ENCODE peak calls at places on chromosomes 7 and 10, in nine cellular contexts. F is colonic mucosa; D is brain microvascular endothelial cell; B is GM23338; U is right lobe of liver; A is pancreas; W is astrocyte; J is left ventricle myocardium inferior; L is naive thymus-derived CD4-positive, alpha-beta T cell. P is an unnamed sample.

GRCh38 chr10:103472005-103472404 is 7.0 kb downstream of the CALHM3 start:
- DNase-seq in F (no peak), D (no peak), B (no peak), U (no peak), A (no peak), W (no peak), J (no peak), L (no peak), P (no peak)

GRCh38 chr7:117837841-117838240 is 35.4 kb downstream of the CTTNBP2 start:
- DNase-seq in F (no peak), D (no peak), B (no peak), U (no peak), A (no peak), W (no peak), J (no peak), L (no peak), P (no peak)

GRCh38 chr10:104013489-104013888 is 46.5 kb downstream of the SLK start:
- DNase-seq in F (no peak), D (no peak), B (no peak), U (no peak), A (no peak), W (no peak), J (no peak), L (no peak), P (no peak)

GRCh38 chr7:142357953-142358520 is 100.2 kb upstream of the PRSS58 start:
- DNase-seq in F (peak; percentile 50), D (peak; percentile 38), B (peak; percentile 80), U (no peak), A (no peak), W (peak; percentile 59), J (no peak), L (peak; percentile 43), P (no peak)

GRCh38 chr7:117645456-117646181 is 165.8 kb downstream of the CFTR start:
- DNase-seq in F (no peak), D (peak; percentile 45), B (no peak), U (no peak), A (no peak), W (peak; percentile 89), J (no peak), L (no peak), P (no peak)

GRCh38 chr7:121561717-121562116 is 165.6 kb upstream of the FAM3C start:
- DNase-seq in F (no peak), D (no peak), B (no peak), U (no peak), A (no peak), W (no peak), J (no peak), L (no peak), P (no peak)

GRCh38 chr7:155868955-155869783 is 56.9 kb upstream of the SHH start:
- DNase-seq in F (peak; percentile 15), D (no peak), B (no peak), U (no peak), A (no peak), W (no peak), J (no peak), L (no peak), P (no peak)

GRCh38 chr7:2860627-2861133 is 16.6 kb upstream of the GNA12 start:
- DNase-seq in F (no peak), D (no peak), B (no peak), U (no peak), A (peak; percentile 84), W (peak; percentile 41), J (no peak), L (no peak), P (peak; percentile 67)

GRCh38 chr10:1377756-1378397 is 321.7 kb downstream of the WDR37 start:
- DNase-seq in F (peak; percentile 3), D (no peak), B (no peak), U (no peak), A (no peak), W (no peak), J (no peak), L (no peak), P (no peak)

GRCh38 chr7:16754869-16755317 is 1.3 kb downstream of the TSPAN13 start:
- DNase-seq in F (peak; percentile 52), D (no peak), B (no peak), U (no peak), A (no peak), W (peak; percentile 30), J (no peak), L (no peak), P (no peak)

GRCh38 chr10:73888514-73888913 is 14.2 kb upstream of the CAMK2G start:
- DNase-seq in F (no peak), D (no peak), B (no peak), U (no peak), A (no peak), W (no peak), J (no peak), L (no peak), P (no peak)

GRCh38 chr7:133364959-133365680 is 112.2 kb downstream of the EXOC4 start:
- DNase-seq in F (no peak), D (peak; percentile 60), B (no peak), U (no peak), A (no peak), W (peak; percentile 72), J (no peak), L (no peak), P (no peak)

GRCh38 chr10:74418285-74418872 is 267.4 kb downstream of the ADK start:
- DNase-seq in F (no peak), D (no peak), B (peak; percentile 53), U (no peak), A (peak; percentile 45), W (peak; percentile 5), J (no peak), L (no peak), P (no peak)

GRCh38 chr7:42319631-42320030 is 82.6 kb upstream of the GLI3 start:
- DNase-seq in F (no peak), D (no peak), B (no peak), U (no peak), A (no peak), W (no peak), J (no peak), L (no peak), P (no peak)

GRCh38 chr7:27607210-27607606 is 55.5 kb downstream of the HIBADH start:
- DNase-seq in F (no peak), D (no peak), B (no peak), U (no peak), A (no peak), W (no peak), J (no peak), L (no peak), P (no peak)

GRCh38 chr10:1100691-1101368 is 44.6 kb downstream of the WDR37 start:
- DNase-seq in F (no peak), D (no peak), B (peak; percentile 71), U (no peak), A (no peak), W (no peak), J (no peak), L (no peak), P (no peak)

GRCh38 chr10:74683067-74683466 is 143.3 kb upstream of the KAT6B start:
- DNase-seq in F (no peak), D (no peak), B (no peak), U (no peak), A (no peak), W (no peak), J (no peak), L (no peak), P (no peak)

GRCh38 chr7:26865094-26865388 is 651 bp upstream of the SKAP2 start:
- DNase-seq in F (no peak), D (no peak), B (peak; percentile 80), U (no peak), A (no peak), W (no peak), J (peak; percentile 47), L (no peak), P (peak; percentile 86)

DNA sequence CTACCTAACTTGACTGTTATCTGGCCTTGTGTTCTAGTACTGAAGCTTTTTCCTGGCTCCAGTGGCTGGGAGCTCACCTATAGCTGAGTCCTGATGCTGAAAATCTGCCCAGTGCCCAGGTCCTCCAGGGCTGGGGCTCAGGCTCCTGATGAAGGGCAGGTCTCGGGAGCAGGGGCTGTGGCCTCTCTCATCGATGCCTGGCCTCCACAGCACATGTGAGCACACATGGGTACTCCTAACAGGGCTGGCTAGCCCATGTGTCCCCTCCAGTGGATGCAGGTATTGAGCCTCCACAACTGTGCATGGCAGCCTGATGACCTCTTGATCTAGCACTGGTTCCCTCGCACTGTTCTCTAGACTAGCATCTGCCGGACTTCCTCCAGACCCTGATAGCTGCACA is 34.9 kb downstream of the PLAC9 start:
- DNase-seq in F (no peak), D (no peak), B (no peak), U (no peak), A (no peak), W (no peak), J (no peak), L (no peak), P (peak; percentile 44)
- H3K36me3 ChIP-seq in F (peaks cover 10% of the 10 kb centered on the region), D (peaks cover 87% of the 10 kb centered on the region), B (no peaks in the 10 kb centered on the region), U (peaks cover 52% of the 10 kb centered on the region), A (peaks cover 4% of the 10 kb centered on the region), W (peaks cover 17% of the 10 kb centered on the region), J (peaks cover 83% of the 10 kb centered on the region), L (peaks cover 23% of the 10 kb centered on the region), P (peaks cover 89% of the 10 kb centered on the region)

DNA sequence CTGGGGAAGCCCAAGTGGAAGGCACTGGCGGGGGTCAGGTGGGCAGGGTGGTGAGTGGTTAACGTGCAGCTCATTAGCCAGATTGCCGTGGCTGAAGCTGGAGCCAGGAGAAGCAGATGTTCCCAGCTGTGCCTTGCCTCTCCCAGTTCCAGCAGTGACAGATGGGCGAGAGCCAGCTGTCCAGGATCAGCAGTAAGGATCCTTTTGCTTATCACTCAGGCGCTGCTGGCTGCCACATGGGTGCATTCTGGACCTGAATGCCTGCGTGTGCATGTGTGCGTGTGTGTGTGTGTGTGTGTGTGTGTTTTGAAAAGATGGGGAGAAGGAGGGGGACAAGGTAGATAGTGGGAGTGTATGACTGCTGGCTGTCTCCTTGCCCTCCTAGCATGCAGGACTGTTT is 3.5 kb downstream of the EPHA1 start:
- DNase-seq in F (peak; percentile 52), D (no peak), B (no peak), U (peak; percentile 52), A (no peak), W (no peak), J (peak; percentile 82), L (no peak), P (no peak)
- H3K4me3 ChIP-seq in F (no peak overlapping the region), D (no peak overlapping the region), B (peak overlapping the region; percentile 95), U (no peak overlapping the region), A (no peak overlapping the region), W (no peak overlapping the region), J (no peak overlapping the region), L (no peak overlapping the region), P (no peak overlapping the region)

GRCh38 chr7:90749262-90749661 is 153.1 kb downstream of the CDK14 start:
- DNase-seq in F (no peak), D (no peak), B (no peak), U (no peak), A (no peak), W (no peak), J (no peak), L (no peak), P (no peak)
- H3K36me3 ChIP-seq in F (no peaks in the 10 kb centered on the region), D (no peaks in the 10 kb centered on the region), B (no peaks in the 10 kb centered on the region), U (no peaks in the 10 kb centered on the region), A (no peaks in the 10 kb centered on the region), W (no peaks in the 10 kb centered on the region), J (no peaks in the 10 kb centered on the region), L (no peaks in the 10 kb centered on the region), P (no peaks in the 10 kb centered on the region)

GRCh38 chr7:100476903-100477870 is 1.8 kb downstream of the TSC22D4 start:
- DNase-seq in F (peak; percentile 64), D (no peak), B (peak; percentile 69), U (no peak), A (peak; percentile 49), W (no peak), J (no peak), L (no peak), P (no peak)
- H3K4me3 ChIP-seq in F (peak overlapping the region; percentile 83), D (peak overlapping the region; percentile 92), B (peak overlapping the region; percentile 90), U (peak overlapping the region; percentile 77), A (peak overlapping the region; percentile 43), W (peak overlapping the region; percentile 81), J (peak overlapping the region; percentile 99), L (peak overlapping the region; percentile 97), P (peak overlapping the region; percentile 88)

GRCh38 chr10:3151889-3152565 is 20.6 kb downstream of the PITRM1 start:
- DNase-seq in F (no peak), D (no peak), B (no peak), U (no peak), A (no peak), W (no peak), J (no peak), L (no peak), P (peak; percentile 47)
- H3K36me3 ChIP-seq in F (peaks cover 3% of the 10 kb centered on the region), D (peaks cover 88% of the 10 kb centered on the region), B (peaks cover 3% of the 10 kb centered on the region), U (peaks cover 90% of the 10 kb centered on the region), A (peaks cover 15% of the 10 kb centered on the region), W (peaks cover 84% of the 10 kb centered on the region), J (peaks cover 100% of the 10 kb centered on the region), L (peaks cover 26% of the 10 kb centered on the region), P (peaks cover 97% of the 10 kb centered on the region)

P was measured in upper lobe of right lung.